ENCODE peak calls at places on chromosome 11, in six cellular contexts. E, Z, F, V, M and Y are unnamed samples.

GRCh38 chr11:80327971-80328614 is 887.3 kb upstream of the TENM4 start:
- DNase-seq in M (no peak), F (no peak), V (no peak), Z (no peak), E (no peak), Y (no peak)

GRCh38 chr11:20337526-20338154 is 25.9 kb upstream of the HTATIP2 start:
- DNase-seq in V (no peak), M (no peak), E (no peak), Z (peak; percentile 11), F (peak; percentile 38), Y (no peak)

GRCh38 chr11:28922351-28922981 is 814.3 kb downstream of the METTL15 start:
- DNase-seq in M (no peak), Z (peak; percentile 1), V (no peak), F (no peak), E (no peak), Y (no peak)

GRCh38 chr11:79617561-79617960 is 176.7 kb upstream of the TENM4 start:
- DNase-seq in E (no peak), M (no peak), Z (no peak), V (no peak), F (no peak), Y (no peak)

GRCh38 chr11:76329983-76330382 is 50.9 kb downstream of the THAP12 start:
- DNase-seq in E (no peak), M (no peak), Z (no peak), F (no peak), V (no peak), Y (no peak)

GRCh38 chr11:84923489-84923888 is 703.7 kb downstream of the DLG2 start:
- DNase-seq in V (no peak), F (no peak), Z (no peak), E (no peak), M (no peak), Y (no peak)

GRCh38 chr11:36774603-36775002 is 176.6 kb upstream of the RAG2 start:
- DNase-seq in M (no peak), F (no peak), V (no peak), E (no peak), Z (peak; percentile 17), Y (no peak)

GRCh38 chr11:123235117-123235686 is 40.2 kb upstream of the CLMP start:
- DNase-seq in Z (no peak), V (peak; percentile 64), M (peak; percentile 65), E (peak; percentile 44), F (peak; percentile 27), Y (peak; percentile 26)

GRCh38 chr11:64118871-64119495 is 46.9 kb downstream of the MACROD1 start:
- DNase-seq in Z (no peak), E (no peak), V (no peak), M (no peak), F (no peak), Y (no peak)

GRCh38 chr11:72856551-72857342 is 42.5 kb downstream of the ATG16L2 start:
- DNase-seq in V (no peak), Z (no peak), E (no peak), F (no peak), M (no peak), Y (no peak)

GRCh38 chr11:109374032-109374431 is 48.0 kb upstream of the C11orf87 start:
- DNase-seq in M (no peak), Z (no peak), V (no peak), E (no peak), F (no peak), Y (no peak)

GRCh38 chr11:126611438-126611837 is 256.0 kb downstream of the ST3GAL4 start:
- DNase-seq in M (no peak), E (no peak), V (no peak), Z (no peak), F (no peak), Y (no peak)

GRCh38 chr11:119723952-119724325 is 5.1 kb downstream of the NECTIN1 start:
- DNase-seq in F (no peak), E (no peak), M (no peak), V (no peak), Z (no peak), Y (no peak)

GRCh38 chr11:7593476-7593875 is 79.7 kb downstream of the PPFIBP2 start:
- DNase-seq in Z (no peak), M (no peak), F (no peak), E (no peak), V (no peak), Y (no peak)

GRCh38 chr11:80103149-80103859 is 662.5 kb upstream of the TENM4 start:
- DNase-seq in M (no peak), V (no peak), F (no peak), E (no peak), Z (peak; percentile 97), Y (no peak)

GRCh38 chr11:113152500-113152899 is 161.9 kb upstream of the TTC12 start:
- DNase-seq in F (no peak), E (no peak), M (no peak), V (no peak), Z (no peak), Y (no peak)

GRCh38 chr11:92227233-92227593 is 2.6 kb downstream of the FAT3 start:
- DNase-seq in M (no peak), E (no peak), V (no peak), Z (no peak), F (no peak), Y (no peak)

GRCh38 chr11:125593113-125593761 is 585 bp downstream of the STT3A start:
- DNase-seq in E (no peak), M (no peak), V (no peak), F (peak; percentile 29), Z (peak; percentile 46), Y (peak; percentile 24)

GRCh38 chr11:23680488-23681230 is 816.2 kb upstream of the LUZP2 start:
- DNase-seq in V (no peak), M (no peak), E (no peak), F (no peak), Z (no peak), Y (no peak)

GRCh38 chr11:110148775-110149744 is 55.9 kb downstream of the ZC3H12C start:
- DNase-seq in M (no peak), F (peak; percentile 34), Z (peak; percentile 92), E (no peak), V (no peak), Y (no peak)

GRCh38 chr11:34234086-34234740 is 123.6 kb downstream of the ABTB2 start:
- DNase-seq in E (peak; percentile 58), V (no peak), M (no peak), F (no peak), Z (peak; percentile 78), Y (peak; percentile 34)
- TF ChIP-seq POLR2A in E (no peak), V (no peak), M (no peak), F (no peak), Z (no peak), Y (no peak)

GRCh38 chr11:86952933-86953637 is 2.1 kb downstream of the FZD4 start:
- DNase-seq in M (no peak), V (no peak), E (no peak), F (no peak), Z (peak; percentile 59), Y (no peak)

GRCh38 chr11:86954288-86955110 is 696 bp downstream of the FZD4 start:
- DNase-seq in Z (no peak), V (peak; percentile 31), E (no peak), M (peak; percentile 45), F (peak; percentile 33), Y (peak; percentile 82)

GRCh38 chr11:86955674-86956522 is 703 bp upstream of the FZD4 start:
- DNase-seq in F (peak; percentile 85), E (peak; percentile 89), M (peak; percentile 92), V (peak; percentile 84), Z (peak; percentile 61), Y (peak; percentile 84)

GRCh38 chr11:86955111-86955673 is at the start of gene FZD4:
- DNase-seq in F (peak; percentile 78), E (peak; percentile 93), V (peak; percentile 92), Z (peak; percentile 78), M (peak; percentile 94), Y (peak; percentile 92)

DNA sequence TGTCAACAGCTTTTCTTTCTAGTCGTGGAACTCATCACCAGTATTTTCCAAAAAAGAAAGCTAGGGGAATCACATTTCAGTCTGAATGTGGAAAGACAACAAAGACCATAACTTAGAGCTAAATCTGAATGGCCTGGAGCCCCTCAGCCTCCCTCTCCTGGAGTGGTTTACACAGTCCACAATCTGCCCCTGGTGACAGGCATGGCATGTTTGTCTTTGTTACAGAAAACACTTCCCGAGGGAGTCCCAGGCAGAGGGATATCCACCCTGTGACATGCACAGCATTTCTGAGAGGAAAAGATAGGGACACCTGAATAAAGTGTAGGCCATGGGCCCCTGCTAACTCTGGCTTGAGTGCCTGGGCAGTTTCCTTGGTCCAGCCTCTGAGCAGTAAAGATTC is 3.1 kb upstream of the FZD4 start:
- DNase-seq in Z (no peak), F (no peak), E (no peak), M (no peak), V (no peak), Y (no peak)
- H3K27ac ChIP-seq in Z (no peak overlapping the region), F (no peak overlapping the region), E (no peak overlapping the region), M (no peak overlapping the region), V (no peak overlapping the region), Y (no peak overlapping the region)

DNA sequence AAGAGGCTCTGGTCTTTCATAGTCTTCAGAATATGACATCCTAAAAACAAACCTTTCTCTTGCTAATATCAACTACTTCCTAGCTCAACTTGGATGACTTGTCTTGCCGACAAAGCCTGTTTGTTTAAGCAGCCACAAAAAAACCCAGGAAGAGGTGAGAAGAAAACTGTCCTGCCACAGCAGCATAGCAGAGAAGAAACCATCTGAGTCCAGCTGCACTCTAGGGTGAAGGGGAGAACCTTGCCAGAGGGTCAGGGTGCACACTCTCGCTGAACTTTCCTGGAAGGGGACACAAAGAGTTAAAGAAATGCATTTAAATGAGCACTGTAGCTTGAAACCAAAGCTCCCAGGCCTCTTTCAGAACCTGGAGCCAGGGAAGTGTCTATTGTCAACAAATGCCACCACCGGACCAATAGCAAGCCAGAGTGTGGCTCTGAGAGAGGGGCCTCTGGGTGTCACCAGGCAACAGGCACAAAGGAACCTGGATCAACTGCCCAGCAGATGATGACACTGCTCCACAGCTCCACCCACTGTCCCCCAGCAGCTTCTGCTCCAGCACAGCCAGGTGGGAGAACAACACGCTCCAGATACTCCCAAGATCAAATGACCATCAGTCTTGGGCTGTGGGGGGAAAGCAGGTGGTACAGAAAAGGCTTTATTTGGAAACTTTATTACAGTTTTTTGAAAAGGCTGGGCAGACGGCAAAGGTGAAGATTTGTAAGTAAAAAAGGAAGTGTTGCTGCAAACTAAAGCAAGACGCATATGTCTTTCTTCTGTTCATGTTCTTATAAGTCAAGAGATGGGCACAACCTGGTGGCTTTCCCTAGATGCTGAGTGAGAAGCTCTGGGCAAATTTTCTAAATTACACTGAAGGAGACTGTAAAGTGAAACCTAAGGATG is 105.7 kb downstream of the RASSF10 start:
- DNase-seq in F (peak; percentile 45), M (no peak), Z (no peak), E (peak; percentile 50), V (no peak), Y (peak; percentile 30)
- H3K4me1 ChIP-seq in F (peaks cover 58% of the 10 kb centered on the region), M (no peaks in the 10 kb centered on the region), Z (peaks cover 13% of the 10 kb centered on the region), E (no peaks in the 10 kb centered on the region), V (no peaks in the 10 kb centered on the region), Y (no peaks in the 10 kb centered on the region)

GRCh38 chr11:68014966-68015447 is 4.9 kb downstream of the ALDH3B1 start:
- DNase-seq in F (no peak), Z (no peak), V (no peak), E (no peak), M (no peak), Y (no peak)
- TF ChIP-seq POLR2A in F (peak; percentile 33), Z (no peak), V (no peak), E (no peak), M (no peak), Y (no peak)